ENCODE peak calls at places on chromosomes 11 and 22, in five cellular contexts. O, L, I, Z and C are unnamed samples. For H3K4me1, the result is how much of the 10 kb centered on the place peaks cover.

GRCh38 chr22:28922540-28923244 is 39.3 kb downstream of the ZNRF3 start:
- DNase-seq in L (no peak), O (no peak), I (no peak), Z (no peak), C (no peak)

GRCh38 chr11:117919326-117920275 is 9.6 kb downstream of the TMPRSS13 start:
- DNase-seq in O (peak), Z (no peak), I (no peak), L (no peak), C (no peak)

GRCh38 chr11:17389205-17389956 is 922 bp upstream of the KCNJ11 start:
- DNase-seq in I (peak), O (peak), Z (peak), L (peak), C (peak)

GRCh38 chr22:28025333-28025732 is 106.3 kb upstream of the PITPNB start:
- DNase-seq in O (peak), I (no peak), Z (no peak), L (no peak), C (peak)

GRCh38 chr11:3786781-3787428 is 10.4 kb downstream of the NUP98 start:
- DNase-seq in L (no peak), I (peak), O (no peak), Z (no peak), C (no peak)

GRCh38 chr11:44817207-44817944 is 90.6 kb downstream of the TSPAN18 start:
- DNase-seq in O (no peak), L (no peak), Z (no peak), I (no peak), C (peak)

GRCh38 chr11:1073261-1073724 is 1.4 kb upstream of the MUC2 start:
- DNase-seq in Z (no peak), L (peak), I (no peak), O (peak), C (peak)

GRCh38 chr22:50238755-50239154 is 6.1 kb downstream of the TUBGCP6 start:
- DNase-seq in Z (no peak), L (no peak), O (no peak), I (no peak), C (no peak)

GRCh38 chr22:37304595-37305343 is 22.5 kb downstream of the CYTH4 start:
- DNase-seq in O (no peak), Z (no peak), L (no peak), I (peak), C (no peak)

GRCh38 chr22:49300241-49300640 is 527.4 kb downstream of the BRD1 start:
- DNase-seq in L (no peak), Z (no peak), I (no peak), O (peak), C (peak)

GRCh38 chr11:105641433-105641832 is 31.6 kb downstream of the GRIA4 start:
- DNase-seq in L (no peak), O (no peak), Z (no peak), I (no peak), C (no peak)

GRCh38 chr22:22803285-22803853 is 84.2 kb upstream of the IGLL5 start:
- DNase-seq in L (no peak), I (no peak), O (no peak), Z (no peak), C (no peak)

GRCh38 chr22:31179345-31179744 is 19.4 kb downstream of the RNF185 start:
- DNase-seq in O (no peak), L (no peak), I (peak), Z (no peak), C (no peak)

GRCh38 chr22:37909756-37910155 is 3.7 kb downstream of the MICALL1 start:
- DNase-seq in I (no peak), L (no peak), Z (no peak), O (no peak), C (no peak)

GRCh38 chr22:39240841-39241631 is 3.7 kb downstream of the PDGFB start:
- DNase-seq in I (peak), Z (peak), L (no peak), O (peak), C (no peak)

GRCh38 chr11:131137046-131137445 is 220.8 kb upstream of the SNX19 start:
- DNase-seq in Z (no peak), I (no peak), L (no peak), O (no peak), C (no peak)

GRCh38 chr11:70651036-70651435 is 252.7 kb downstream of the CTTN start:
- DNase-seq in Z (no peak), O (no peak), I (no peak), L (no peak), C (no peak)

GRCh38 chr11:70485326-70486025 is 87.1 kb downstream of the CTTN start:
- DNase-seq in L (no peak), O (no peak), Z (no peak), I (no peak), C (no peak)

GRCh38 chr22:32475428-32476010 is 908 bp downstream of the FBXO7 start:
- DNase-seq in I (no peak), O (peak), Z (no peak), L (peak), C (no peak)

GRCh38 chr11:119156496-119156895 is 7.6 kb downstream of the ABCG4 start:
- DNase-seq in O (no peak), Z (no peak), I (no peak), L (no peak), C (no peak)

GRCh38 chr22:17742528-17742902 is 31.8 kb downstream of the BID start:
- DNase-seq in L (peak), Z (peak), I (peak), O (no peak), C (no peak)

GRCh38 chr11:31240340-31240904 is 129.1 kb downstream of the DCDC1 start:
- DNase-seq in L (no peak), O (no peak), Z (peak), I (peak), C (no peak)

GRCh38 chr11:64990222-64990918 is 6.4 kb downstream of the BATF2 start:
- DNase-seq in O (peak), L (no peak), Z (no peak), I (peak), C (no peak)

GRCh38 chr22:25853902-25854301 is 111.9 kb downstream of the MYO18B start:
- DNase-seq in O (no peak), I (no peak), L (no peak), Z (no peak), C (no peak)

GRCh38 chr11:65305501-65306268 is 9.0 kb upstream of the CDC42EP2 start:
- DNase-seq in I (peak), L (peak), Z (no peak), O (no peak), C (no peak)

GRCh38 chr22:36237462-36238347 is 1.6 kb downstream of the APOL2 start:
- DNase-seq in Z (peak), I (peak), L (no peak), O (no peak), C (no peak)

GRCh38 chr11:70292166-70292565 is 21.7 kb downstream of the PPFIA1 start:
- DNase-seq in O (no peak), I (no peak), L (no peak), Z (no peak), C (no peak)

GRCh38 chr22:37636186-37636948 is 3.1 kb upstream of the SH3BP1 start:
- DNase-seq in Z (no peak), I (peak), O (no peak), L (no peak), C (no peak)

GRCh38 chr11:27613670-27613950 is 86.6 kb downstream of the BDNF start:
- DNase-seq in I (no peak), L (no peak), O (no peak), Z (no peak), C (no peak)
- H3K27ac ChIP-seq in I (no peak), L (no peak), O (no peak), Z (no peak), C (no peak)

DNA sequence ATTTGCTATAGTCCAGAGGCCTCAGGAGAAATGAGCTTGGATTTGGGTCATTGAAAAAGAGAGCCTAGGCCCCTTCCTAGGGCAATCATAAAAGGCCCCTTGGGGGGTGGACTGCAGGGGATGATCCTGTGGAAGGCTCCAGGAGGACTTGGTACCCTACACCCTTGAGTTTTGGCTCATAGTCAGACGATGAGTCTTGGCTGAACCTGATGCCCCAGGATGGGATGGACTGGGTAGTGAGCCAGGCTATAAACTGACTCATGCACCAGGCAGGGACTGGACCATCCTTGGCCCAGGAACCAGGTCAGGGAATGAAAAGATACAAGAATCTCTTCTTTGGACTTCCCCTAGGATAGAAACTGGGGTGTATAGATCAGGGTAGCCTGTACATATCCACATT is 54.2 kb downstream of the NAV2 start:
- DNase-seq in Z (no peak), L (no peak), O (no peak), I (no peak), C (no peak)
- H3K4me1 ChIP-seq in Z (under half), L (under half), O (under half), I (under half), C (under half)

DNA sequence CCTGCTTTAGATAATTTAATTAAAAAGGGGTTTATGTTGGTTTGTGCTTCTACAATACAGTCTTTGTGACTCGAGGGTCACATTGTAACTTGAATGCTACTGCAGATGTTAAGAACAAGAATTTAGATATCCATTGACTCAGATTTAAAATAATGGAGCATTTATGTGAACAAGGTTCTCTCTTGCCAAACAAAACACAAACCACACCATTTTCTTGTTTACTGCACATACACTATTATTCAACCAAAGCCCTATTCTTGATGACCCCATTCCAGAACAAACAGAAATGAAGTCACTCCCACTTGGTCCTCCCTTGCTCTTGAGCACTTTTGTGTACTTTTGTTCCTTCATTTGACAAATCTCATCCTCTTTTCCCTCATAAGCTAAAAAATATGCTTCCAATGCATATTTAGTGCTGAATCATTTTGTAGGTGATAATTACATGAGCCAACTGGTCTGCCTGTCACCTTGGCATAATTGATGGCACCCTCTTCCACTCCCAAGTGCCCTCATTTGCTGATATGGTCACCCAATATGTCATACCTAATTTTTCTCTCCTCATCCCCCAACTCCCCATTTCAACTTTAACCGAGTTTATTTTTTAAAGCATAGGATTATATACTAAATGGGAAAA is 2.8 kb downstream of the C11orf71 start:
- DNase-seq in I (no peak), O (no peak), L (no peak), Z (no peak), C (no peak)
- H3K27ac ChIP-seq in I (no peak), O (no peak), L (no peak), Z (no peak), C (no peak)

DNA sequence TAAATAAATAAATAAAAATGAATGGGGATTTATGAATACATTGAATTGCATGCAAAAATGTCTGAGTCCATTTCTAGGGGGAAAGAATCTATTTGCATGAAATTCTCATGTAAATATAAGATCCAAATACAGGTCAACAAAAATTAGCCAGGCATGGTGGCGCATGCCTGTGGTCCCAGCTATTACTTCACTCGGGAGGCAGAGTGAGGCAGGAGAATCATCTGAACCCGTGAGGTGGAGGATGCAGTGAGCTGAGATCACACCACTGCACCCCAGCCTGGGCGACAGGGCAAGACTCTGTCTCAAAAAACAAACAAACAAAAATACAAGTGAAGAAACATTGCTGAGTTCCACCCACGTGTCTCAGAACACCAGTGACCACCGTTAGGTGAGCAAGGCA is 17.4 kb downstream of the PACSIN2 start:
- DNase-seq in I (peak), Z (no peak), O (no peak), L (no peak), C (no peak)
- H3K4me1 ChIP-seq in I (under half), Z (under half), O (half or more), L (under half), C (half or more)

GRCh38 chr22:46728470-46728869 is 9.6 kb downstream of the CERK start:
- DNase-seq in O (no peak), L (no peak), I (peak), Z (no peak), C (no peak)

GRCh38 chr22:46725096-46725495 is 13.0 kb downstream of the CERK start:
- DNase-seq in I (no peak), L (no peak), Z (no peak), O (no peak), C (no peak)

GRCh38 chr22:46726066-46726985 is 11.7 kb downstream of the CERK start:
- DNase-seq in L (no peak), O (no peak), I (no peak), Z (no peak), C (no peak)

GRCh38 chr22:46727813-46728364 is 10.2 kb downstream of the CERK start:
- DNase-seq in Z (no peak), I (no peak), O (no peak), L (no peak), C (no peak)

DNA sequence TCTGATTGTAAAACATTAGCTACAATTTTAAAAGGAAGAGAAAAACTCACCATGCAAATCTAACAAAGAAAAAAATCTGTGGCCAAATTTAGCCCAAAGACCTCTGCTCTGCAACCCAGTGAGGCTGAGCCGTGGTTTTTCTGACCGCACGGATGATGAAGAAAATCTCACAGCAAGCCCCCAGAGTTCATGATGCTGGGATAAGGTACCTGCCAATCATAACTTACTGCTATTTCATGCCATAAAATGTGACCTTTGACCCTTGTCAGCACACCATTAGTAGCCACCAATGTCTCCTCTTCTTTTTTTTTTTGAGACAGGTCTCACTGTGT is 11.1 kb downstream of the CERK start:
- DNase-seq in L (no peak), Z (no peak), O (no peak), I (no peak), C (no peak)
- H3K27ac ChIP-seq in L (no peak), Z (no peak), O (no peak), I (no peak), C (no peak)

DNA sequence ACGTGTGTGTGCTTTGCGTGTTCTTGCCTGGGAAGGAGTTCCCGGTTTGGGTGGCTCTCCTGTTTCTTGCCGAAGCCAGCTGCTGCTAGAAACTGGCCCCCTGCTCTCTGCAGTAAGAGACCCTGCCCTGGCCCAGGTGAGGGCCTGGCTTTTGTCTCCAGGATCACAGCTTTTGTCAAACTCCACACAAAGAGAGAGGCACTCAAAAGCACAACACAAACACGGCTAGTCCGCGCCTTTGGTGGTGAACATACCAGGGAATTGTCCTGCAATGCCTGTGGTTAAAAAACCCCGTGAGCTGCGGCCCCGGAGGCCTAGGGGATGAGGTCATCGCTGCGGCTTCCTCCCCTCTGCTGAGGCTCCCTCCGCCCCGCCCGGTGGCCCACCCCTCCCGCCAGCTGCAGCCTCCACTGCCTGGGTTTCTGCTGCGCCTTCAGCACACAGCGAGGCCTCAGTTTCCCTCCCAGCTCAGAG is 88.9 kb downstream of the KCNQ1 start:
- DNase-seq in I (peak), O (peak), Z (no peak), L (peak), C (peak)
- H3K4me1 ChIP-seq in I (under half), O (under half), Z (under half), L (under half), C (under half)

DNA sequence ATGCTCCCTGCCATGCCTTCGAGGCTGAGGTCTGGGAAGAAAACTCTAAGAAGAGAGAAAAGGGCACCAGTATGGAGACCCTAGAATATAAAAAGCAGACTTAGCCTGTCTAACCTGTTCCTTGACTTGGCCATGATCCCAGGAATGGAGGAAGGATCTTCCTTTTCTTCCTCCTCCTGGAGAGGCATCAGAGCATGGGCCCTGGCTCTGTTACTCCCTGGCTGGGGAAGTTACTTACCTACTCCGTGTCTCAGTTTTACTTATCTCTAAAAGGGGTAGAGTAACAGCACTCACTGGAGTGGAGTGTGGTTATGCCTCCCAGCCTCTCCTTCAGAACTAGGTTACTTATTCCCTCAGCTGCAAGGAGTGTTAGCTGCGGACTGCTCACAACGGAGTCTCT is 55.2 kb upstream of the PHF21A start:
- DNase-seq in O (no peak), L (no peak), I (no peak), Z (no peak), C (no peak)
- H3K27ac ChIP-seq in O (no peak), L (no peak), I (no peak), Z (no peak), C (no peak)

GRCh38 chr11:27207025-27207650 is 155.9 kb downstream of the CCDC34 start:
- DNase-seq in O (no peak), I (no peak), Z (no peak), L (no peak), C (no peak)

GRCh38 chr11:27204527-27204926 is 158.5 kb downstream of the CCDC34 start:
- DNase-seq in Z (no peak), O (no peak), L (no peak), I (no peak), C (no peak)

GRCh38 chr11:27203077-27203476 is 159.9 kb downstream of the CCDC34 start:
- DNase-seq in I (no peak), L (no peak), O (no peak), Z (no peak), C (no peak)

GRCh38 chr11:27205779-27206549 is 157.1 kb downstream of the CCDC34 start:
- DNase-seq in O (no peak), L (no peak), Z (no peak), I (no peak), C (no peak)

DNA sequence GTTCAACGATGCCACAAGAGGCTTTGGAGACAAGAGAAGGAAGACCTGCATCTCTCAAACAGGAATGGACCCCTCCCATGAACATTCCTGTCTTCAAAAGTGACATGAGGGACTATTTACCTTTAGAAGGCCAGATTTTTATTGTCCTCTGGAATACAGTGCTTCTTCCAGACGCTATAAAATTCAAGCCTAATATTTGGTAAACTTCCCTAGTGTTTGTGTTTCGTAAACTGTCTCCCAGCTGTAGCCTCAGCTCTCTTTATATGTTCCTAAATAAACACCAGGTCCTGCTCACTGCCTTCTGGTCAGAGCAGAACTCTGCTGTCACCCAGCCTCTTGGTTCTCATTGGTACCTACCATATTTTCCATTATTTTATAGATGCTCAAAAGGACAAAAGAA is 157.7 kb downstream of the CCDC34 start:
- DNase-seq in Z (no peak), I (peak), O (no peak), L (no peak), C (no peak)
- H3K4me1 ChIP-seq in Z (under half), I (under half), O (under half), L (under half), C (under half)

GRCh38 chr11:115496892-115497291 is 7.3 kb downstream of the CADM1 start:
- DNase-seq in Z (no peak), L (no peak), O (no peak), I (no peak), C (no peak)
- H3K27ac ChIP-seq in Z (no peak), L (no peak), O (peak), I (no peak), C (no peak)

DNA sequence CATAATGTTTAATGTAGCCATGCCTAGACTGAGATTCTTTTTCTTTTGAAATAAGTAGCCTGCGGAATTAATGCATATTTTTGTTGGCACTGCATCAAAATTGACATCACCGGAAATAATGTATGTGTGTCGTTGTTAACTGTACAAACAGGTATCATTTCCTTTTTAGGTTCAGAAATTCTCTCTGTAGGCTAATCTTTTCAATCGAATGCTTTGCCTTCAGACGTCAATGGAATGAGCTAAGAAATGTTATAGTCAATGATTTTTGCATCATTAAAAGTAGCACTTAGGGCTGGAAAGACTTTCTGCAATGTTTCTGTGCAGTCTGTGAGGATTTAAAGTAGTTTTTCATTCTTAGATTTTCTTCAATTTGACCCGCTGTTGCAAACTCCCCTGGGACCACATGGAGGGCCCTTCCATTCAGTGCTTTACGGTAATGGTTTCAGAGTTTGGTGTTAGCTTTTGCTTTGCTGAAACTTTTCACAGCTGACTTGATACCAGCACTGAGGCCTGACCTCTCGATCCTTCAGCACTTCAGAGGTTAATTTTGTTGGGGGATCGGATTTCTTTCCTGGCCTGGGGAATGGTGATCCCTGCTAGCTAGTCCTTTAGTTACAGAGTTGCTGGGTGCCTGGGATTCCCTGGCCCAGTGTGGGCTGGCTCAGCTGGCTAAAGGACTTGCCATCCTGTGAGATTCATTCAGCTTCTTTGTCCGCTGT is 137.8 kb downstream of the DBX1 start:
- DNase-seq in I (peak), O (no peak), L (peak), Z (no peak), C (no peak)
- H3K4me1 ChIP-seq in I (under half), O (under half), L (under half), Z (under half), C (under half)